ENCODE peak calls at places on chromosomes 11 and 22, in six cellular contexts. P is smooth muscle cell of the brain vasculature; Y is NCI-H460; D is stimulated activated CD8-positive, alpha-beta memory T cell treated with anti-CD3 and anti-CD28 coated beads, Interleukin-15, amount 100 ng/mL, for 48 hours; M is left lobe of liver; W is endothelial cell. C is an unnamed sample.

GRCh38 chr11:111312076-111312475 is 13.7 kb downstream of the POU2AF3 start:
- DNase-seq in P (no peak), W (no peak), D (no peak), Y (no peak), M (no peak), C (no peak)

GRCh38 chr11:109775686-109776085 is 317.5 kb upstream of the ZC3H12C start:
- DNase-seq in M (no peak), D (no peak), P (no peak), W (no peak), Y (no peak), C (no peak)

GRCh38 chr22:49036513-49036912 is 791.2 kb downstream of the BRD1 start:
- DNase-seq in M (no peak), D (no peak), W (no peak), P (no peak), Y (no peak), C (no peak)

GRCh38 chr11:20008870-20009644 is 151.2 kb downstream of the DBX1 start:
- DNase-seq in D (no peak), M (no peak), P (no peak), W (no peak), Y (no peak), C (no peak)

GRCh38 chr11:67999201-67999629 is 4.7 kb downstream of the UNC93B1 start:
- DNase-seq in M (no peak), W (no peak), P (no peak), D (no peak), Y (no peak), C (no peak)

GRCh38 chr22:32106930-32107329 is 52.2 kb downstream of the C22orf42 start:
- DNase-seq in P (no peak), D (no peak), Y (peak), M (no peak), W (peak), C (no peak)

GRCh38 chr11:102184269-102184987 is 74.2 kb downstream of the YAP1 start:
- DNase-seq in P (no peak), Y (no peak), W (no peak), M (no peak), D (no peak), C (no peak)

GRCh38 chr11:57094206-57094940 is 87.4 kb upstream of the LRRC55 start:
- DNase-seq in M (no peak), Y (no peak), P (no peak), W (no peak), D (no peak), C (peak)

GRCh38 chr11:128886401-128887119 is 4.6 kb upstream of the KCNJ5 start:
- DNase-seq in M (no peak), W (peak), D (no peak), P (no peak), Y (no peak), C (peak)

GRCh38 chr22:46731246-46732040 is 6.6 kb downstream of the CERK start:
- DNase-seq in Y (no peak), M (peak), W (no peak), P (no peak), D (no peak), C (peak)